ENCODE peak calls at places on chromosomes 2 and 18, in four cellular contexts. Q is K562, N is HepG2, A is GM12878. R is an unnamed sample.

GRCh38 chr2:119227346-119227745 is 3.7 kb downstream of the STEAP3 start:
- DNase-seq in N (no peak), A (no peak), Q (no peak), R (no peak)

GRCh38 chr2:42216712-42217111 is 47.6 kb downstream of the EML4 start:
- DNase-seq in Q (no peak), A (no peak), N (no peak), R (no peak)

GRCh38 chr2:233100192-233100998 is 40.3 kb downstream of the INPP5D start:
- DNase-seq in Q (no peak), N (no peak), A (peak), R (no peak)

GRCh38 chr2:190763901-190764514 is 115.1 kb downstream of the NAB1 start:
- DNase-seq in N (no peak), A (no peak), Q (peak), R (no peak)

GRCh38 chr2:74333896-74334586 is 9.2 kb downstream of the SLC4A5 start:
- DNase-seq in Q (no peak), N (no peak), A (no peak), R (no peak)

GRCh38 chr2:74554821-74555531 is 456 bp downstream of the DOK1 start:
- DNase-seq in Q (peak), A (no peak), N (no peak), R (no peak)

GRCh38 chr2:104853926-104854506 is at the start of gene POU3F3:
- DNase-seq in Q (no peak), N (no peak), A (no peak), R (peak)

GRCh38 chr2:220891405-220891804 is 680.7 kb downstream of the EPHA4 start:
- DNase-seq in N (no peak), Q (no peak), A (no peak), R (no peak)

GRCh38 chr2:174901075-174901474 is 104.1 kb downstream of the CHN1 start:
- DNase-seq in N (no peak), A (no peak), Q (no peak), R (no peak)

GRCh38 chr2:238475571-238475970 is 48.8 kb downstream of the ASB1 start:
- DNase-seq in Q (no peak), N (no peak), A (no peak), R (no peak)

GRCh38 chr2:120094795-120095194 is 81.9 kb downstream of the EPB41L5 start:
- DNase-seq in Q (no peak), A (no peak), N (no peak), R (no peak)

GRCh38 chr2:197909377-197909776 is 105.0 kb downstream of the PLCL1 start:
- DNase-seq in Q (no peak), N (no peak), A (no peak), R (no peak)

GRCh38 chr2:191352536-191352935 is 107.3 kb downstream of the MYO1B start:
- DNase-seq in A (no peak), N (no peak), Q (no peak), R (no peak)

GRCh38 chr2:241412144-241412543 is 56.1 kb downstream of the FARP2 start:
- DNase-seq in Q (peak), A (no peak), N (no peak), R (no peak)
- TF ChIP-seq ATF2 in Q (no peak), A (no peak), N (no peak), R (no peak)

GRCh38 chr18:58267493-58267892 is 223.5 kb downstream of the NEDD4L start:
- DNase-seq in A (no peak), N (no peak), Q (no peak), R (no peak)
- H3K9ac ChIP-seq in A (no peak), N (no peak), Q (no peak), R (no peak)

DNA sequence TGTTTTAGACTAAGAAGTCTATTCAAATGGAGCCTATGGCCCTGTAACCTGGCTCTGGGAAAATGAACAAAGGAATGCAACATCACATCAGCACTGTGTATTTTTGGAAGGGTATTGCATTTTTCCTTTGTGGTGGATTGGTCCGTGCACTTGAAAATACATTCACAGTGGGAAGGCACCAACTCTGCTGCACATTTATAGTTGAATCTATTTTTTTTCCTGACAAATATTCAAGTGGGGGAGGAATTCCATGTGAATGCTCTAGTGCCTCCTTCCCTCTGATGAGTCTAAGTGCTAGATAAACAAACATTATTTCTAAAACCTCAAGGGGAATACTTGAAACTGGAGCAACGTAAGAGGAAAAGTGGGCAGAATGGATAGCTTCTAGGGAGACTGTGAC is 208.3 kb downstream of the SLC8A1 start:
- DNase-seq in A (no peak), N (no peak), Q (no peak), R (no peak)
- TF ChIP-seq MAX in A (no peak), N (no peak), Q (no peak), R (no peak)

GRCh38 chr2:207236156-207236935 is 70.6 kb upstream of the KLF7 start:
- DNase-seq in N (no peak), Q (no peak), A (no peak), R (no peak)
- TF ChIP-seq ATF2 in N (no peak), Q (no peak), A (no peak), R (no peak)

GRCh38 chr18:28175047-28175929 is 1.6 kb downstream of the CDH2 start:
- DNase-seq in A (no peak), Q (no peak), N (peak), R (no peak)
- H3K9ac ChIP-seq in A (no peak), Q (no peak), N (peak), R (no peak)

GRCh38 chr2:222686086-222686750 is 14.8 kb downstream of the MOGAT1 start:
- DNase-seq in Q (no peak), N (no peak), A (no peak), R (no peak)
- TF ChIP-seq MAX in Q (no peak), N (peak), A (no peak), R (no peak)

GRCh38 chr2:227710986-227711385 is 6.8 kb downstream of the SLC19A3 start:
- DNase-seq in A (no peak), Q (no peak), N (no peak), R (no peak)
- TF ChIP-seq ATF2 in A (no peak), Q (no peak), N (no peak), R (no peak)

R was measured in H1.